ENCODE peak calls at places on chromosomes 5 and 9, in eight cellular contexts. V is astrocyte of the spinal cord; Q is SK-MEL-5; D is GM04503; R is HFFc6; F is GM03348; H is Kasumi-1; U is activated T-helper 2 cell treated with anti-CD3 and anti-CD28 coated beads, Interferon-gamma antibody, Interleukin-2, Interleukin-4, amounts not matched to agents 10 μg/mL and 5 μg/mL and 100 μg/mL, durations not matched to agents 14 hours and 24 hours and 36 hours. X is an unnamed sample.

GRCh38 chr5:124860271-124860670 is 113.8 kb upstream of the ZNF608 start:
- DNase-seq in D (no peak), R (no peak), V (no peak), F (no peak), U (no peak), H (no peak), Q (no peak), X (no peak)

GRCh38 chr5:32107291-32107690 is 66.8 kb downstream of the GOLPH3 start:
- DNase-seq in R (no peak), Q (no peak), D (no peak), F (no peak), V (no peak), U (no peak), H (no peak), X (no peak)

GRCh38 chr5:150645070-150645700 is 4.7 kb downstream of the SYNPO start:
- DNase-seq in R (peak; percentile 83), H (no peak), U (no peak), D (peak; percentile 95), Q (peak; percentile 52), F (peak; percentile 84), V (peak; percentile 63), X (peak; percentile 93)

GRCh38 chr9:11506980-11507379 is 894.2 kb upstream of the PTPRD start:
- DNase-seq in F (no peak), Q (no peak), H (no peak), U (no peak), D (no peak), R (no peak), V (no peak), X (no peak)

GRCh38 chr5:176169393-176170063 is 68.7 kb upstream of the SIMC1 start:
- DNase-seq in D (no peak), V (no peak), H (no peak), U (no peak), Q (no peak), F (no peak), R (no peak), X (no peak)

GRCh38 chr9:4588721-4589120 is 73.4 kb upstream of the PLPP6 start:
- DNase-seq in U (no peak), Q (peak; percentile 13), F (no peak), D (no peak), R (no peak), H (no peak), V (peak; percentile 13), X (no peak)

GRCh38 chr9:109317979-109318671 is 2.7 kb downstream of the EPB41L4B start:
- DNase-seq in H (no peak), R (no peak), D (no peak), U (no peak), V (no peak), Q (no peak), F (no peak), X (no peak)

GRCh38 chr9:29176231-29176630 is 1603.0 kb upstream of the C9orf72 start:
- DNase-seq in D (no peak), H (no peak), V (no peak), Q (peak; percentile 62), R (no peak), U (no peak), F (no peak), X (no peak)

GRCh38 chr9:124482431-124483031 is 24.7 kb downstream of the NR5A1 start:
- DNase-seq in V (no peak), H (no peak), R (no peak), Q (no peak), D (no peak), F (no peak), U (no peak), X (no peak)

GRCh38 chr9:4097490-4097889 is 202.4 kb downstream of the GLIS3 start:
- DNase-seq in Q (no peak), U (no peak), D (peak; percentile 33), F (peak; percentile 13), V (no peak), R (no peak), H (no peak), X (no peak)

GRCh38 chr9:124511891-124512805 is 4.9 kb upstream of the NR5A1 start:
- DNase-seq in U (no peak), D (no peak), H (no peak), R (no peak), Q (no peak), V (no peak), F (no peak), X (no peak)

GRCh38 chr5:162325143-162325727 is 257.7 kb downstream of the GABRG2 start:
- DNase-seq in H (no peak), V (no peak), D (no peak), R (no peak), Q (no peak), F (no peak), U (no peak), X (no peak)

GRCh38 chr9:126935630-126936029 is 21.0 kb downstream of the RALGPS1 start:
- DNase-seq in H (no peak), R (peak; percentile 44), F (peak; percentile 24), V (no peak), D (no peak), U (no peak), Q (no peak), X (no peak)

GRCh38 chr5:126513703-126514102 is 81.3 kb downstream of the ALDH7A1 start:
- DNase-seq in V (no peak), Q (no peak), F (no peak), R (no peak), D (no peak), U (no peak), H (no peak), X (no peak)

GRCh38 chr5:171635028-171635427 is 150.6 kb upstream of the SMIM23 start:
- DNase-seq in U (no peak), Q (no peak), F (no peak), V (no peak), R (no peak), H (no peak), D (no peak), X (no peak)

GRCh38 chr9:86958203-86958602 is 10.9 kb upstream of the GAS1 start:
- DNase-seq in U (no peak), V (no peak), Q (no peak), H (no peak), D (no peak), F (no peak), R (no peak), X (no peak)

GRCh38 chr9:114588671-114589526 is 1.3 kb downstream of the ATP6V1G1 start:
- DNase-seq in Q (no peak), R (peak; percentile 45), U (no peak), F (peak; percentile 49), D (peak; percentile 18), H (no peak), V (peak; percentile 47), X (no peak)

GRCh38 chr5:171309526-171310333 is 682 bp downstream of the TLX3 start:
- DNase-seq in F (no peak), H (peak; percentile 48), V (no peak), Q (no peak), D (no peak), R (no peak), U (no peak), X (no peak)

GRCh38 chr5:149839761-149840160 is 104.8 kb downstream of the PDE6A start:
- DNase-seq in U (no peak), D (no peak), F (peak; percentile 13), H (no peak), R (no peak), Q (no peak), V (no peak), X (no peak)

X was measured in A172.